ENCODE peak calls at places on chromosome 4, in eight cellular contexts. F is caudate nucleus; S is NCI-H748 treated with DMSO at 0.1 percent for 48 hours; N is iris pigment epithelial cell; C is neural crest cell; H is foreskin fibroblast; M is activated gamma-delta T cell treated with anti-CD3 and anti-CD28 coated beads, Interleukin-2, amount 50 U/mL, for 16 hours; R is activated naive CD4-positive, alpha-beta T cell. K is an unnamed sample.

GRCh38 chr4:61204353-61204752 is 4.2 kb downstream of the ADGRL3 start:
- DNase-seq in F (no peak), S (no peak), N (peak; percentile 63), C (no peak), H (peak; percentile 46), M (no peak), R (no peak), K (no peak)

GRCh38 chr4:26032572-26033320 is 118.7 kb downstream of the SMIM20 start:
- DNase-seq in F (no peak), S (no peak), N (peak; percentile 93), C (no peak), H (peak; percentile 96), M (no peak), R (no peak), K (no peak)

GRCh38 chr4:27702710-27703431 is 842.2 kb downstream of the STIM2 start:
- DNase-seq in F (no peak), S (peak; percentile 73), N (peak; percentile 12), C (peak; percentile 4), H (no peak), M (no peak), R (no peak), K (no peak)

GRCh38 chr4:147617173-147617840 is at the start of gene TMEM184C:
- DNase-seq in F (peak; percentile 93), S (peak; percentile 73), N (peak; percentile 96), C (peak; percentile 95), H (peak; percentile 98), M (peak; percentile 98), R (peak; percentile 93), K (peak; percentile 87)

GRCh38 chr4:108834167-108834566 is 71.3 kb upstream of the ETNPPL start:
- DNase-seq in F (no peak), S (no peak), N (peak; percentile 68), C (no peak), H (peak; percentile 92), M (no peak), R (no peak), K (no peak)

GRCh38 chr4:153513596-153513995 is 47.4 kb downstream of the TMEM131L start:
- DNase-seq in F (no peak), S (no peak), N (peak; percentile 65), C (no peak), H (peak; percentile 68), M (no peak), R (no peak), K (no peak)

GRCh38 chr4:147543039-147543438 is 62.1 kb downstream of the EDNRA start:
- DNase-seq in F (no peak), S (no peak), N (peak; percentile 61), C (no peak), H (peak; percentile 19), M (no peak), R (no peak), K (no peak)

GRCh38 chr4:2870098-2870497 is 26.5 kb downstream of the ADD1 start:
- DNase-seq in F (no peak), S (no peak), N (no peak), C (no peak), H (no peak), M (no peak), R (no peak), K (no peak)

GRCh38 chr4:89283226-89283974 is 24.2 kb downstream of the GPRIN3 start:
- DNase-seq in F (no peak), S (no peak), N (peak; percentile 61), C (no peak), H (peak; percentile 30), M (no peak), R (no peak), K (no peak)

GRCh38 chr4:127352220-127352619 is 280.5 kb upstream of the INTU start:
- DNase-seq in F (no peak), S (no peak), N (no peak), C (no peak), H (no peak), M (no peak), R (no peak), K (peak; percentile 9)